ENCODE peak calls at places on chromosome 10, in six cellular contexts. J is stimulated activated CD8-positive, alpha-beta memory T cell treated with anti-CD3 and anti-CD28 coated beads, Interleukin-2, amount 100 ng/mL, for 1 hour; F is HL-60; Q is left colon; U is PC-9; T is activated effector memory CD4-positive, alpha-beta T cell treated with Interleukin-2 at 50 U/mL for 16 hours. W is an unnamed sample.

GRCh38 chr10:83372646-83373045 is 766.7 kb upstream of the GHITM start:
- DNase-seq in J (no peak), F (no peak), Q (no peak), U (no peak), T (no peak), W (no peak)

GRCh38 chr10:22086730-22087364 is 83.3 kb upstream of the DNAJC1 start:
- DNase-seq in J (no peak), F (no peak), Q (peak; percentile 62), U (no peak), T (no peak), W (peak; percentile 70)

GRCh38 chr10:80542053-80542452 is 4.4 kb downstream of the SH2D4B start:
- DNase-seq in J (no peak), F (no peak), Q (no peak), U (no peak), T (no peak), W (no peak)

GRCh38 chr10:30765022-30765610 is 135.6 kb upstream of the LYZL2 start:
- DNase-seq in J (no peak), F (no peak), Q (no peak), U (no peak), T (no peak), W (no peak)

GRCh38 chr10:125006188-125006680 is 64.3 kb downstream of the ZRANB1 start:
- DNase-seq in J (no peak), F (no peak), Q (peak; percentile 12), U (no peak), T (no peak), W (no peak)

GRCh38 chr10:117553171-117553814 is 10.7 kb downstream of the EMX2 start:
- DNase-seq in J (no peak), F (no peak), Q (no peak), U (no peak), T (no peak), W (no peak)

GRCh38 chr10:72712136-72712535 is 20.2 kb downstream of the MCU start:
- DNase-seq in J (no peak), F (no peak), Q (no peak), U (no peak), T (no peak), W (no peak)

GRCh38 chr10:130990536-130990935 is 321.0 kb downstream of the TCERG1L start:
- DNase-seq in J (no peak), F (no peak), Q (no peak), U (no peak), T (no peak), W (no peak)

GRCh38 chr10:77518258-77518909 is 119.2 kb downstream of the KCNMA1 start:
- DNase-seq in J (no peak), F (no peak), Q (no peak), U (no peak), T (no peak), W (no peak)

GRCh38 chr10:71077143-71077581 is 135.2 kb upstream of the UNC5B start:
- DNase-seq in J (no peak), F (no peak), Q (no peak), U (no peak), T (no peak), W (no peak)

GRCh38 chr10:62559481-62560206 is 185.5 kb downstream of the ZNF365 start:
- DNase-seq in J (no peak), F (no peak), Q (no peak), U (no peak), T (no peak), W (no peak)

GRCh38 chr10:77493851-77494788 is 143.5 kb downstream of the KCNMA1 start:
- DNase-seq in J (no peak), F (no peak), Q (no peak), U (no peak), T (no peak), W (no peak)

GRCh38 chr10:101066146-101066889 is 4.5 kb downstream of the KAZALD1 start:
- DNase-seq in J (no peak), F (no peak), Q (peak; percentile 96), U (peak; percentile 60), T (peak; percentile 31), W (peak; percentile 91)

GRCh38 chr10:43859016-43859525 is 210.4 kb upstream of the ZNF32 start:
- DNase-seq in J (no peak), F (no peak), Q (no peak), U (no peak), T (no peak), W (no peak)

GRCh38 chr10:119199231-119199992 is 8.0 kb upstream of the GRK5 start:
- DNase-seq in J (no peak), F (peak; percentile 75), Q (peak; percentile 57), U (peak; percentile 44), T (no peak), W (no peak)